ENCODE peak calls at places on chromosome 14, in five cellular contexts. P, I, Y, R and Q are unnamed samples.

GRCh38 chr14:64525354-64525753 is 15.2 kb upstream of the HSPA2 start:
- DNase-seq in R (no peak), I (no peak), P (no peak), Y (no peak), Q (no peak)

GRCh38 chr14:59303216-59303615 is 114.7 kb downstream of the DAAM1 start:
- DNase-seq in P (no peak), Y (no peak), I (no peak), R (no peak), Q (no peak)

GRCh38 chr14:80587096-80587724 is 354.3 kb downstream of the CEP128 start:
- DNase-seq in P (peak), Y (no peak), I (peak), R (no peak), Q (no peak)

GRCh38 chr14:104602933-104603325 is 1.6 kb downstream of the TMEM179 start:
- DNase-seq in R (no peak), P (no peak), Y (no peak), I (no peak), Q (no peak)

GRCh38 chr14:90518941-90519256 is 122.1 kb downstream of the CALM1 start:
- DNase-seq in R (no peak), I (no peak), P (peak), Y (no peak), Q (no peak)

GRCh38 chr14:31568671-31569070 is 7.5 kb downstream of the NUBPL start:
- DNase-seq in Y (no peak), P (no peak), R (no peak), I (no peak), Q (no peak)

GRCh38 chr14:77457115-77457521 is 283 bp downstream of the VIPAS39 start:
- DNase-seq in Y (no peak), P (no peak), I (no peak), R (no peak), Q (no peak)

GRCh38 chr14:104284636-104285482 is 146.5 kb downstream of the KIF26A start:
- DNase-seq in I (no peak), P (no peak), R (no peak), Y (no peak), Q (no peak)

GRCh38 chr14:32217301-32217700 is 14.2 kb upstream of the RNU6-8 start:
- DNase-seq in R (peak), P (no peak), I (no peak), Y (peak), Q (no peak)

GRCh38 chr14:102079700-102079979 is 7.2 kb downstream of the HSP90AA1 start:
- DNase-seq in I (no peak), P (no peak), Y (no peak), R (no peak), Q (no peak)